ENCODE peak calls at places on chromosomes 3 and 15, in five cellular contexts. W is mesendoderm, F is T-helper 2 cell, Q is activated T-cell treated with anti-CD3 and anti-CD28 coated beads for 1 hour, N is neural crest cell. P is an unnamed sample.

GRCh38 chr3:33523093-33523667 is 83.0 kb upstream of the UBP1 start:
- DNase-seq in W (no peak), F (no peak), Q (no peak), N (no peak), P (no peak)

GRCh38 chr3:31974454-31974853 is 6.6 kb downstream of the OSBPL10 start:
- DNase-seq in W (no peak), F (no peak), Q (no peak), N (no peak), P (no peak)

GRCh38 chr15:38308797-38309196 is 56.2 kb downstream of the SPRED1 start:
- DNase-seq in W (no peak), F (no peak), Q (no peak), N (no peak), P (no peak)

GRCh38 chr3:10551821-10552630 is 46.6 kb upstream of the ATP2B2 start:
- DNase-seq in W (no peak), F (peak), Q (peak), N (no peak), P (no peak)

GRCh38 chr3:141561426-141562034 is 74.7 kb downstream of the RASA2 start:
- DNase-seq in W (peak), F (peak), Q (peak), N (peak), P (peak)

GRCh38 chr3:147943265-147943945 is 534.2 kb downstream of the ZIC1 start:
- DNase-seq in W (peak), F (no peak), Q (no peak), N (no peak), P (no peak)

GRCh38 chr3:29240248-29240647 is 40.6 kb upstream of the RBMS3 start:
- DNase-seq in W (peak), F (no peak), Q (no peak), N (no peak), P (no peak)

GRCh38 chr15:50137330-50137761 is 18.3 kb upstream of the ATP8B4 start:
- DNase-seq in W (no peak), F (no peak), Q (no peak), N (no peak), P (no peak)

GRCh38 chr15:74010929-74011540 is 16.5 kb downstream of the PML start:
- DNase-seq in W (no peak), F (no peak), Q (no peak), N (no peak), P (no peak)

GRCh38 chr3:139718415-139718814 is 40.6 kb upstream of the NMNAT3 start:
- DNase-seq in W (peak), F (no peak), Q (no peak), N (peak), P (peak)

GRCh38 chr15:92339361-92339760 is 54.3 kb upstream of the ST8SIA2 start:
- DNase-seq in W (no peak), F (no peak), Q (no peak), N (no peak), P (no peak)

GRCh38 chr3:183654727-183655126 is 19.3 kb downstream of the KLHL24 start:
- DNase-seq in W (no peak), F (no peak), Q (no peak), N (no peak), P (no peak)

GRCh38 chr3:62361261-62361660 is 12.1 kb downstream of the FEZF2 start:
- DNase-seq in W (no peak), F (no peak), Q (no peak), N (no peak), P (no peak)

GRCh38 chr15:48643776-48644497 is 1.6 kb downstream of the FBN1 start:
- DNase-seq in W (no peak), F (no peak), Q (no peak), N (no peak), P (peak)

GRCh38 chr3:142999881-143000280 is 1.5 kb upstream of the U2SURP start:
- DNase-seq in W (peak), F (no peak), Q (no peak), N (no peak), P (peak)

GRCh38 chr15:28456476-28457395 is 76.0 kb downstream of the GOLGA8G start:
- DNase-seq in W (no peak), F (peak), Q (no peak), N (no peak), P (peak)

GRCh38 chr3:185362850-185363661 is at the start of gene MAP3K13:
- DNase-seq in W (peak), F (peak), Q (no peak), N (peak), P (peak)

GRCh38 chr3:128875556-128876120 is 3.8 kb upstream of the ACAD9 start:
- DNase-seq in W (peak), F (peak), Q (peak), N (peak), P (peak)

GRCh38 chr3:5195605-5196004 is 8.1 kb downstream of the EDEM1 start:
- DNase-seq in W (no peak), F (no peak), Q (no peak), N (no peak), P (no peak)

GRCh38 chr3:115341208-115341607 is 194.1 kb upstream of the ZBTB20 start:
- DNase-seq in W (no peak), F (no peak), Q (no peak), N (no peak), P (no peak)

GRCh38 chr15:39194431-39194830 is 386.4 kb upstream of the THBS1 start:
- DNase-seq in W (no peak), F (no peak), Q (no peak), N (no peak), P (no peak)

GRCh38 chr3:13462822-13463221 is 17.3 kb upstream of the HDAC11 start:
- DNase-seq in W (no peak), F (no peak), Q (no peak), N (no peak), P (no peak)

GRCh38 chr3:167691366-167691765 is 37.6 kb upstream of the WDR49 start:
- DNase-seq in W (no peak), F (peak), Q (no peak), N (no peak), P (no peak)

GRCh38 chr15:45186771-45187577 is 792 bp downstream of the SHF start:
- DNase-seq in W (peak), F (no peak), Q (no peak), N (peak), P (peak)

GRCh38 chr3:50303038-50303815 is at the start of gene HYAL1:
- DNase-seq in W (peak), F (no peak), Q (no peak), N (no peak), P (peak)

GRCh38 chr3:59578129-59578528 is 528.3 kb upstream of the CFAP20DC start:
- DNase-seq in W (no peak), F (no peak), Q (no peak), N (no peak), P (no peak)

GRCh38 chr3:23888617-23889228 is 28.1 kb downstream of the NKIRAS1 start:
- DNase-seq in W (no peak), F (no peak), Q (no peak), N (no peak), P (peak)

GRCh38 chr3:45185052-45185451 is 38.9 kb upstream of the CDCP1 start:
- DNase-seq in W (no peak), F (no peak), Q (no peak), N (no peak), P (no peak)

GRCh38 chr15:50911641-50912040 is 3.2 kb downstream of the AP4E1 start:
- DNase-seq in W (no peak), F (no peak), Q (no peak), N (no peak), P (no peak)

P was measured in left kidney.